ENCODE peak calls at places on chromosome 2, in four cellular contexts. U, W, T and Z are unnamed samples.

GRCh38 chr2:199118701-199119241 is 339.0 kb downstream of the SATB2 start:
- DNase-seq in T (no peak), W (no peak), U (no peak), Z (no peak)

GRCh38 chr2:162840598-162841246 is 2.2 kb upstream of the KCNH7 start:
- DNase-seq in T (peak; percentile 40), U (no peak), W (peak; percentile 24), Z (peak; percentile 52)

GRCh38 chr2:218615868-218616315 is 8.2 kb downstream of the PLCD4 start:
- DNase-seq in W (no peak), T (peak; percentile 60), U (no peak), Z (peak; percentile 35)

GRCh38 chr2:64922482-64923384 is 66.5 kb upstream of the SLC1A4 start:
- DNase-seq in T (no peak), U (no peak), W (no peak), Z (no peak)

GRCh38 chr2:10202136-10202535 is 79.6 kb downstream of the RRM2 start:
- DNase-seq in T (no peak), U (no peak), W (no peak), Z (no peak)

GRCh38 chr2:218259099-218259921 is 1.5 kb upstream of the GPBAR1 start:
- DNase-seq in W (peak; percentile 48), T (peak; percentile 20), U (peak; percentile 79), Z (no peak)

GRCh38 chr2:72024451-72025175 is 123.0 kb downstream of the CYP26B1 start:
- DNase-seq in U (peak; percentile 43), W (no peak), T (no peak), Z (peak; percentile 8)

GRCh38 chr2:88265352-88265960 is 95.3 kb downstream of the THNSL2 start:
- DNase-seq in T (no peak), W (no peak), U (no peak), Z (no peak)

GRCh38 chr2:240107386-240107785 is 28.7 kb downstream of the COPS9 start:
- DNase-seq in T (no peak), U (no peak), W (no peak), Z (no peak)

GRCh38 chr2:191795711-191796110 is 51.2 kb downstream of the CAVIN2 start:
- DNase-seq in W (no peak), T (no peak), U (no peak), Z (no peak)

GRCh38 chr2:166147883-166148282 is 20.1 kb upstream of the SCN1A start:
- DNase-seq in W (no peak), U (no peak), T (no peak), Z (no peak)

GRCh38 chr2:113282747-113283533 is 4.2 kb upstream of the PAX8 start:
- DNase-seq in T (peak; percentile 54), U (peak; percentile 86), W (no peak), Z (peak; percentile 69)

GRCh38 chr2:36609507-36609906 is 11.5 kb upstream of the FEZ2 start:
- DNase-seq in U (no peak), T (no peak), W (no peak), Z (no peak)

GRCh38 chr2:84939426-84940087 is 31.4 kb upstream of the KCMF1 start:
- DNase-seq in U (no peak), W (no peak), T (peak; percentile 64), Z (peak; percentile 84)

GRCh38 chr2:12087671-12088380 is 341.4 kb downstream of the LPIN1 start:
- DNase-seq in T (no peak), U (no peak), W (no peak), Z (no peak)

GRCh38 chr2:164826293-164827243 is 15.1 kb downstream of the COBLL1 start:
- DNase-seq in W (no peak), U (peak; percentile 79), T (peak; percentile 35), Z (peak; percentile 56)

GRCh38 chr2:31234690-31235503 is 945 bp downstream of the EHD3 start:
- DNase-seq in T (no peak), U (no peak), W (no peak), Z (peak; percentile 14)

GRCh38 chr2:47675196-47675825 is 107.6 kb upstream of the MSH6 start:
- DNase-seq in T (no peak), W (no peak), U (no peak), Z (no peak)

GRCh38 chr2:56338232-56338631 is 154.4 kb downstream of the CCDC85A start:
- DNase-seq in T (no peak), W (no peak), U (no peak), Z (no peak)